ENCODE peak calls at places on chromosomes 1 and 21, in eight cellular contexts. Q is H54, T is NB4, I is HCT116, X is GM12892, C is tibial nerve, A is body of pancreas, M is sigmoid colon. B is an unnamed sample.

GRCh38 chr1:113388621-113389355 is 1.5 kb upstream of the MAGI3 start:
- DNase-seq in T (peak; percentile 12), I (no peak), A (peak; percentile 80), M (no peak), Q (peak; percentile 23), C (no peak), X (no peak), B (no peak)

GRCh38 chr21:20739421-20739820 is 258.8 kb upstream of the NCAM2 start:
- DNase-seq in Q (no peak), I (no peak), C (no peak), M (no peak), X (no peak), A (no peak), T (peak; percentile 31), B (no peak)

GRCh38 chr1:10544239-10544638 is 69.5 kb downstream of the PEX14 start:
- DNase-seq in C (no peak), A (no peak), X (no peak), I (no peak), T (no peak), M (no peak), Q (no peak), B (no peak)

GRCh38 chr1:64871256-64871655 is 95.1 kb downstream of the JAK1 start:
- DNase-seq in X (no peak), T (no peak), I (no peak), M (no peak), A (no peak), C (no peak), Q (no peak), B (no peak)

GRCh38 chr1:91827094-91828006 is 58.6 kb downstream of the TGFBR3 start:
- DNase-seq in I (no peak), M (peak; percentile 89), Q (no peak), C (no peak), X (no peak), A (peak; percentile 79), T (no peak), B (no peak)

GRCh38 chr1:85417017-85417416 is 47.9 kb downstream of the DDAH1 start:
- DNase-seq in Q (no peak), M (no peak), C (no peak), I (no peak), A (no peak), X (no peak), T (no peak), B (no peak)

GRCh38 chr1:58926177-58926576 is 142.3 kb upstream of the JUN start:
- DNase-seq in I (no peak), C (no peak), M (no peak), A (no peak), Q (no peak), X (no peak), T (no peak), B (no peak)

GRCh38 chr1:205335692-205336091 is 14.1 kb upstream of the NUAK2 start:
- DNase-seq in M (peak; percentile 76), I (peak; percentile 79), X (peak; percentile 51), A (peak; percentile 91), T (peak; percentile 74), Q (peak; percentile 77), C (no peak), B (peak; percentile 68)

GRCh38 chr1:16156848-16157495 is 1.1 kb upstream of the EPHA2 start:
- DNase-seq in X (no peak), Q (no peak), C (no peak), I (no peak), A (no peak), M (no peak), T (no peak), B (no peak)

GRCh38 chr1:16158025-16158424 is 2.2 kb upstream of the EPHA2 start:
- DNase-seq in I (no peak), T (no peak), Q (no peak), M (no peak), C (no peak), X (no peak), A (no peak), B (no peak)

GRCh38 chr1:16153999-16154673 is 1.7 kb downstream of the EPHA2 start:
- DNase-seq in X (no peak), A (no peak), T (no peak), Q (no peak), C (no peak), M (no peak), I (no peak), B (no peak)

GRCh38 chr1:16153110-16153998 is 2.5 kb downstream of the EPHA2 start:
- DNase-seq in A (no peak), Q (no peak), T (no peak), X (no peak), M (no peak), C (no peak), I (no peak), B (no peak)

DNA sequence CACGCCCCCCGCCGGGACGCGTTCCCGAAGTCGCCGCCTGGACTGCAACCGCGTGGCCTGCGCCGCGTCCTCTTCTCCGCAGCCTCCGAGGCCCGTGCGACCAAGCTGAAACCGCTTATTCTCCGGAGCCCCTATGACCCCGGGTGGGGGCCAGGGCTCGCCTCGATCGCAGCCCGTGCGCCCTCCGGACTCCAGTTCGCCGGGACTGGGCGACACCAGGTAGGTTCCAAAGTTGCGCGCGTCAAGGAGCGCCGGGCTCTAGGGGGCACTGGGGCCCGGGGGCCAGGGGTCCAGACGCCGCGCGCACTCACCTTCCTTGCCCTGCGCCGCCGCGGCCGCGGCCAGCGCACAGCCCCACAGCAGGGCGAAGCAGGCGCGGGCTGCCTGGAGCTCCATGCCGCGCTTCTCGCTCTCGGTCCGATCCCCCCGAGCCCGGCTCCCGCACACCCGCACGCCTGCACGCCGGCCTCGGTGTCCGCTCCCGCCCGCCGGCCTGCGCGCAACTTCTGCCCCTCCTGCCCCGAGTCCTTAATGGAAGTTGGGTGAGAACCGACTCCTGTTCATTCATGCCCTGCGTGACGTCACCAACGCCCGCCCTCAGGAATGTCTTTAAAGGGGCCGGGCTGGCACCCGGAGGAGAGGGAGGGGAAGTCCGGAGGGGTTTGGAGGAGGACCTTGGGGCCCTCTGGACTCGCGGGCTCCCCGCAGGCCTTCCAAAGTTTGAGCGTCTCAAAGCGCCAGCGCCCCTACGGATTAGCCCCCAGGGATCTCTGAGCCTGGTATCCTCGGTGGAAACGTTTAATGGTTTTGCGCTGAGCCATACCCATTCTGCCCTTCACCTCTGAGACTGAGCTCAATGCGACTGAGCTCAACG is at the start of gene EPHA2:
- DNase-seq in C (peak; percentile 89), X (no peak), A (peak; percentile 96), M (peak; percentile 93), T (no peak), Q (peak; percentile 64), I (peak; percentile 87), B (peak; percentile 87)
- TF ChIP-seq POLR2A in C (peak; percentile 96), X (no peak), A (peak; percentile 96), M (peak; percentile 85), T (no peak), Q (peak; percentile 95), I (peak; percentile 96), B (peak; percentile 95)

DNA sequence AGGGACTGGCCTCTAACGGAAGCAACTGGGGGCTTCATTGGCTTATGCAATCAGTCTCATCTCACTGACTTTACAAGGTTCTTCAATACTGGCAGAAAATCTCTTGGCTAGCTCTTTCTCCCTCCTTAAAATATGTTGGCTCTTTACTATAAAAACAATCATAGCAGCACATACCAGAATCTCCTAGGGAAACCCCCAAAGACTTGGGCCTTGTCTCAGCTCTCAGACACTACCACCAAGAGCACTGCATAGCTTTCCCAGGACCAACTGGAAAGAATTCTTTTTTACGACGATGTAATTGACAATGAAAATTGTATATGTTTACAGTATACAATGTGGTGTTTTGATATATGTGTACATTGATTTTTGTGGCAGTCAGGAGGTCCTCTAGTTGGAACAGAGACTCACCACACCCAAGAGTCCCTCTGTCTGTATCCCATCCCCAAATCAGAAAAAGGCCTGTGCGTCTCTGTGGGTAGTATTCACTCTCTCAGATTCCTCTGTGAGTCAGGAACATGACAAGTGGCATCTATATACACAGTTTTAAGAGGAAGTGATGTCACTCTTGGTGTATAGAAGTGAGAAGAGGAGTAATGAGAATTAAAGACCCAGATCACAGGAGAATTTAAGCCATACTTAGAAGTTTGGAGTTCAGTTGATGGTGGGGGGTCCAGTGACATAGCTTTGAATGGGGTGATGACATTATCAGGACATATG is 21.1 kb downstream of the SMAP2 start:
- DNase-seq in Q (no peak), C (no peak), T (peak; percentile 40), I (no peak), A (no peak), M (no peak), X (no peak), B (no peak)
- TF ChIP-seq POLR2A in Q (no peak), C (no peak), T (no peak), I (no peak), A (no peak), M (no peak), X (peak; percentile 70), B (no peak)

DNA sequence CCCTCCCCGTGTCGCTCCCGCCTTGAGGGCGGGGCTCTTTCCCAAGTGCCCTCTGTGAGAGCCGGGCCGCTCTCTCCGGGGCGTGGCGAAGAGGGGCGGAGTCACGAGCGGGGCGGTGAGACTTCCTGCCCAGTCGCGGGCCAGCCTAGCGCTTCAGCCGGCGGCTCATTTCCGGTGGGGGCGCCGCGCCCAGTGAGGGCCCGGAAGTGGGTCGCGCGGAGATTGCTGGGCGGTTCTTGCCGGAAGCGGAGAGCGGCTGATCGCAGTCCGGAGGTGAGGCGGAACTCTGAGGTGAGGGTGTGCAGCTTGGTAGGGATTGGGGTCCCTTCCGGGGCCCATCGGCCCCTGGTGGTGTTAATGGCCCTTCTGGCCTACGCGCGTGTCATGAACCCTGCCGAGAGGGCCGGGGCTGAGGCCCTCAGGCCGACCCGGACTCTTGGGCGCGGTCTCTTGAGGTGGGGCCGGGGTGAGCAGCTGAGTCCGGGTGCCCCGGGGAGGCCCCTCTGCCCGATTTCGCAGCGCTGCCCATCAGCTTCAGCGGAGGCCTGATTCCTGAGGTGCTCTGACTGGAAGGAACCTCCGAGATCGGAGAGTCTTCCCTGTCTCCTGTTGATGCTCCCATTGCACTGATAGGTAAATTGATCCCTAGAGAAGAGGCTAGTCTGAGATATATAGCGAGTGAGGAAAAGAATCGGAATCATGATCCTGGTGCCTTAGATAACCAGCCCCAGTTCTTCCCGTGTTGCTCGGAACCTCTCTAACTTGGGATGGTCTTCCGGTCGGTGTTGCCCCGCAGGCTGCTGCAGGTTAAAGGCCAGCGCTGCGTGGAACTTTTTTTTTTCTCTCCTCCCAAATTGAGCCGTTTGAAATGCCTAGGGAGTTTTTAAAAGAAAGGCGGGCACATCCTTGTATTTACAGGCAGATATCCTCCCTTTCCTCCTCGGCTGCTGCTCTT is at the start of gene CAP1:
- DNase-seq in C (peak; percentile 98), A (peak; percentile 100), X (peak; percentile 91), I (peak; percentile 95), Q (peak; percentile 94), T (peak; percentile 98), M (peak; percentile 99), B (peak; percentile 100)
- TF ChIP-seq POLR2A in C (peak; percentile 58), A (peak; percentile 4), X (peak; percentile 58), I (peak; percentile 28), Q (peak; percentile 83), T (no peak), M (peak; percentile 1), B (no peak)

DNA sequence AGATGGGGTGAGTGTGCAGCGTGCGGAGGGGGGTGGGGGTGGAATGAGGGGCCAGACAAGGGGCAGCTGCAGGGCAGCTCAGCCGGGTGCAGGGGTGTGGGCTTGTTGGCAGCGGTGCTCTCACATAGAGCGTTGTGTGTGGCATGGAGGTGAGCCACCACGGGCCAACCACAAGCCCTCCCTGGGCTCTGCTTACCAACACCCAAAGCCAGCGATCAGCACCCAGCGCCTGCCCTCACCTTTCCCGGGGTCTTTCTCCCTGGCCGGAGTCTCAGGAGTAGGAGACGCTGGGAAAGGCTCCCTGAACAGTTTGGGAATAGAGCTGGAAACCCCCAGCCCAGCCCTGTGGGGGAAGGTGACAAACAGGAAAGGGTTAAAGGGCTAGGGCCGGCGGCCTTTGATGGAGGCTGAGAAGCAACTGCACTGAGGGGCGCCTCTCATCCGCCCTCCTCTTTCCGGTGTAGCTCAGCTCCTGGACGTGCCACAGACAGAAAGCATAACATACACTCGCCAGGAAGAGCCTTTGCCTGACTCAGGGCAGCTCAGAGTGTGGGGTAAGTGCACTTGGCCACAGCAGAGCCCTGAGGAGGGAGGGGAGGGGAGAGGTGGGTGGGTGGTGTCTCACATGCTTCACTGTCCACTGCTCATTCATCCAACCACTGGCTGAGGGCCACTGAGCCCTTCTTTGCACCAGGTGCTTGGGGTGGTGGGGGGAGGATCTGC is 577 bp downstream of the IKBKE start:
- DNase-seq in Q (peak; percentile 77), X (peak; percentile 48), I (no peak), M (no peak), T (peak; percentile 92), C (no peak), A (peak; percentile 36), B (no peak)
- TF ChIP-seq POLR2A in Q (peak; percentile 45), X (no peak), I (no peak), M (no peak), T (peak; percentile 47), C (no peak), A (peak; percentile 0), B (no peak)

B was measured in uterus.